ENCODE peak calls at places on chromosomes 5 and 9, in seven cellular contexts. O, L, P, K, I, Z and W are unnamed samples.
A peak's percentile ranks its signal among the peaks of the same experiment; 100 is the strongest.

GRCh38 chr9:95315108-95315746 is 2.3 kb downstream of the FANCC start:
- DNase-seq in K (no peak), O (no peak), I (no peak), L (no peak), Z (no peak), P (no peak), W (no peak)

GRCh38 chr9:111807197-111807596 is 12.5 kb upstream of the SHOC1 start:
- DNase-seq in K (no peak), P (no peak), O (no peak), L (no peak), I (no peak), Z (peak; percentile 68), W (no peak)

GRCh38 chr9:15333376-15333881 is 26.4 kb upstream of the TTC39B start:
- DNase-seq in I (no peak), K (no peak), O (no peak), L (no peak), P (no peak), Z (no peak), W (no peak)

GRCh38 chr5:3709058-3709723 is 113.6 kb downstream of the IRX1 start:
- DNase-seq in Z (no peak), K (no peak), O (peak; percentile 14), I (no peak), L (no peak), P (no peak), W (peak; percentile 4)

GRCh38 chr9:14593406-14593805 is 99.8 kb downstream of the ZDHHC21 start:
- DNase-seq in O (no peak), P (no peak), K (no peak), L (no peak), I (no peak), Z (no peak), W (no peak)

GRCh38 chr5:146662229-146662628 is 146.2 kb upstream of the GPR151 start:
- DNase-seq in I (no peak), P (no peak), Z (no peak), L (no peak), K (peak; percentile 19), O (no peak), W (peak; percentile 43)

GRCh38 chr9:125172351-125172750 is 17.3 kb downstream of the PPP6C start:
- DNase-seq in L (no peak), Z (no peak), P (no peak), O (no peak), I (no peak), K (no peak), W (no peak)

GRCh38 chr5:13359326-13359725 is 585.2 kb downstream of the DNAH5 start:
- DNase-seq in Z (no peak), K (no peak), L (no peak), O (no peak), P (peak; percentile 45), I (no peak), W (no peak)

GRCh38 chr5:135986891-135987401 is 32.2 kb upstream of the LECT2 start:
- DNase-seq in K (no peak), L (no peak), O (no peak), P (peak; percentile 38), I (no peak), Z (no peak), W (no peak)

GRCh38 chr9:98880311-98881015 is 63.2 kb upstream of the COL15A1 start:
- DNase-seq in K (no peak), P (no peak), I (no peak), O (no peak), L (no peak), Z (no peak), W (no peak)

GRCh38 chr5:141814064-141814982 is 63.9 kb downstream of the PCDH1 start:
- DNase-seq in K (peak; percentile 12), O (peak; percentile 64), P (no peak), I (peak; percentile 89), Z (peak; percentile 69), L (peak; percentile 95), W (peak; percentile 84)

GRCh38 chr5:27702339-27702820 is 664.0 kb upstream of the CDH9 start:
- DNase-seq in I (no peak), Z (no peak), P (no peak), L (no peak), O (peak; percentile 62), K (peak; percentile 25), W (peak; percentile 75)

GRCh38 chr9:35696520-35697215 is 6.9 kb upstream of the TPM2 start:
- DNase-seq in I (peak; percentile 80), K (peak; percentile 61), Z (peak; percentile 72), P (peak; percentile 40), L (peak; percentile 84), O (no peak), W (peak; percentile 72)

GRCh38 chr5:543755-544674 is 19.8 kb upstream of the SLC9A3 start:
- DNase-seq in O (no peak), P (no peak), Z (peak; percentile 13), L (no peak), I (no peak), K (no peak), W (no peak)

GRCh38 chr5:675876-676698 is 17.1 kb downstream of the TPPP start:
- DNase-seq in K (no peak), L (peak; percentile 49), O (no peak), P (no peak), I (peak; percentile 25), Z (no peak), W (no peak)

GRCh38 chr9:124040935-124041816 is 29.6 kb downstream of the LHX2 start:
- DNase-seq in Z (no peak), P (no peak), I (peak; percentile 67), L (peak; percentile 93), O (no peak), K (no peak), W (no peak)

GRCh38 chr9:121648799-121649198 is 2.6 kb upstream of the DAB2IP start:
- DNase-seq in O (no peak), Z (no peak), K (no peak), I (no peak), P (no peak), L (no peak), W (no peak)

GRCh38 chr5:1394881-1395860 is 50.1 kb downstream of the SLC6A3 start:
- DNase-seq in O (no peak), I (no peak), P (no peak), L (no peak), K (no peak), Z (no peak), W (no peak)

GRCh38 chr5:170747851-170748250 is 35.7 kb upstream of the GABRP start:
- DNase-seq in L (peak; percentile 77), Z (no peak), O (no peak), K (peak; percentile 28), I (peak; percentile 74), P (no peak), W (peak; percentile 77)

GRCh38 chr5:31047007-31047406 is 146.5 kb upstream of the CDH6 start:
- DNase-seq in P (no peak), Z (no peak), I (no peak), L (no peak), K (no peak), O (no peak), W (peak; percentile 9)

GRCh38 chr9:121809356-121810050 is 158.1 kb downstream of the DAB2IP start:
- DNase-seq in I (no peak), L (no peak), K (no peak), P (no peak), O (no peak), Z (no peak), W (no peak)

GRCh38 chr9:75699017-75699416 is 191.5 kb upstream of the PCSK5 start:
- DNase-seq in L (no peak), K (no peak), Z (no peak), P (no peak), I (no peak), O (no peak), W (no peak)

GRCh38 chr9:123267481-123268239 is 726 bp downstream of the STRBP start:
- DNase-seq in O (no peak), P (no peak), Z (no peak), I (no peak), K (no peak), L (no peak), W (peak; percentile 16)

GRCh38 chr5:90983148-90983547 is 400.0 kb downstream of the ARRDC3 start:
- DNase-seq in I (no peak), K (peak; percentile 93), O (no peak), P (peak; percentile 84), Z (peak; percentile 70), L (no peak), W (no peak)

GRCh38 chr9:106733828-106734227 is 129.1 kb upstream of the ZNF462 start:
- DNase-seq in K (no peak), L (no peak), I (no peak), O (no peak), P (no peak), Z (no peak), W (no peak)

GRCh38 chr9:5698004-5698403 is 69.1 kb downstream of the RIC1 start:
- DNase-seq in K (no peak), P (no peak), O (no peak), Z (no peak), I (no peak), L (no peak), W (no peak)

GRCh38 chr9:80320916-80321315 is 749.2 kb downstream of the TLE4 start:
- DNase-seq in K (peak; percentile 5), L (no peak), P (peak; percentile 33), I (no peak), Z (no peak), O (no peak), W (peak; percentile 21)
- H3K9ac ChIP-seq in K (no peak overlapping the region), L (no peak overlapping the region), P (no peak overlapping the region), I (no peak overlapping the region), Z (no peak overlapping the region), O (no peak overlapping the region), W (no peak overlapping the region)

GRCh38 chr5:172115541-172115982 is 72.5 kb downstream of the STK10 start:
- DNase-seq in Z (no peak), O (no peak), I (no peak), K (no peak), P (no peak), L (no peak), W (no peak)

GRCh38 chr5:172118891-172119290 is 69.1 kb downstream of the STK10 start:
- DNase-seq in O (no peak), K (no peak), L (no peak), Z (no peak), I (no peak), P (no peak), W (no peak)

GRCh38 chr5:172114875-172115422 is 73.1 kb downstream of the STK10 start:
- DNase-seq in K (no peak), L (no peak), I (peak; percentile 64), O (no peak), P (no peak), Z (no peak), W (no peak)

GRCh38 chr5:172119921-172120688 is 67.9 kb downstream of the STK10 start:
- DNase-seq in L (no peak), Z (no peak), K (no peak), P (no peak), I (no peak), O (no peak), W (peak; percentile 66)

GRCh38 chr5:172117977-172118701 is 69.9 kb downstream of the STK10 start:
- DNase-seq in Z (no peak), K (no peak), P (no peak), I (no peak), O (no peak), L (no peak), W (no peak)
- H2AK5ac ChIP-seq in Z (no peak overlapping the region), K (no peak overlapping the region), P (no peak overlapping the region), I (no peak overlapping the region), O (no peak overlapping the region), L (no peak overlapping the region), W (no peak overlapping the region)

GRCh38 chr9:137387891-137388560 is 34.9 kb downstream of the EXD3 start:
- DNase-seq in P (no peak), I (peak; percentile 28), Z (no peak), K (no peak), L (no peak), O (no peak), W (no peak)
- H3K27ac ChIP-seq in P (no peak overlapping the region), I (no peak overlapping the region), Z (no peak overlapping the region), K (no peak overlapping the region), L (no peak overlapping the region), O (no peak overlapping the region), W (no peak overlapping the region)

GRCh38 chr9:126830827-126831226 is 26.0 kb downstream of the ZBTB43 start:
- DNase-seq in L (no peak), K (no peak), Z (no peak), O (no peak), I (no peak), P (no peak), W (no peak)
- H3K9ac ChIP-seq in L (no peak overlapping the region), K (no peak overlapping the region), Z (no peak overlapping the region), O (no peak overlapping the region), I (no peak overlapping the region), P (no peak overlapping the region), W (no peak overlapping the region)